ENCODE peak calls at places on chromosomes 13 and 19, in five cellular contexts. C is right atrium auricular region, R is uterus, W is keratinocyte, L is epithelial cell of proximal tubule. S is an unnamed sample.

GRCh38 chr13:96172066-96172465 is 82.2 kb downstream of the HS6ST3 start:
- DNase-seq in R (no peak), L (no peak), W (peak; percentile 57), C (no peak), S (no peak)

GRCh38 chr13:58619396-58620113 is 988.0 kb downstream of the PCDH17 start:
- DNase-seq in L (no peak), R (no peak), C (no peak), W (no peak), S (no peak)

GRCh38 chr19:19860756-19861390 is 4.8 kb upstream of the ZNF253 start:
- DNase-seq in C (no peak), R (no peak), W (no peak), L (no peak), S (no peak)

GRCh38 chr19:8663920-8664670 is 33.7 kb downstream of the NFILZ start:
- DNase-seq in C (no peak), W (no peak), L (no peak), R (no peak), S (no peak)

GRCh38 chr19:4233282-4233853 is 4.0 kb downstream of the EBI3 start:
- DNase-seq in R (no peak), L (no peak), W (no peak), C (no peak), S (no peak)

GRCh38 chr19:35959040-35959967 is 23.1 kb downstream of the LRFN3 start:
- DNase-seq in W (no peak), R (no peak), L (no peak), C (no peak), S (no peak)

GRCh38 chr19:29702161-29702957 is 12.7 kb downstream of the C19orf12 start:
- DNase-seq in L (no peak), W (no peak), R (no peak), C (no peak), S (no peak)

GRCh38 chr19:33373701-33374405 is at the start of gene CEBPG:
- DNase-seq in C (no peak), W (no peak), L (no peak), R (peak; percentile 48), S (no peak)

GRCh38 chr19:18649371-18650047 is 12.7 kb downstream of the KLHL26 start:
- DNase-seq in L (no peak), C (peak; percentile 83), R (peak; percentile 66), W (no peak), S (no peak)

GRCh38 chr13:110352735-110353134 is 45.7 kb downstream of the COL4A2 start:
- DNase-seq in L (no peak), W (no peak), C (no peak), R (no peak), S (no peak)

GRCh38 chr13:75395056-75395455 is 86.9 kb downstream of the TBC1D4 start:
- DNase-seq in R (no peak), C (no peak), L (no peak), W (no peak), S (no peak)

DNA sequence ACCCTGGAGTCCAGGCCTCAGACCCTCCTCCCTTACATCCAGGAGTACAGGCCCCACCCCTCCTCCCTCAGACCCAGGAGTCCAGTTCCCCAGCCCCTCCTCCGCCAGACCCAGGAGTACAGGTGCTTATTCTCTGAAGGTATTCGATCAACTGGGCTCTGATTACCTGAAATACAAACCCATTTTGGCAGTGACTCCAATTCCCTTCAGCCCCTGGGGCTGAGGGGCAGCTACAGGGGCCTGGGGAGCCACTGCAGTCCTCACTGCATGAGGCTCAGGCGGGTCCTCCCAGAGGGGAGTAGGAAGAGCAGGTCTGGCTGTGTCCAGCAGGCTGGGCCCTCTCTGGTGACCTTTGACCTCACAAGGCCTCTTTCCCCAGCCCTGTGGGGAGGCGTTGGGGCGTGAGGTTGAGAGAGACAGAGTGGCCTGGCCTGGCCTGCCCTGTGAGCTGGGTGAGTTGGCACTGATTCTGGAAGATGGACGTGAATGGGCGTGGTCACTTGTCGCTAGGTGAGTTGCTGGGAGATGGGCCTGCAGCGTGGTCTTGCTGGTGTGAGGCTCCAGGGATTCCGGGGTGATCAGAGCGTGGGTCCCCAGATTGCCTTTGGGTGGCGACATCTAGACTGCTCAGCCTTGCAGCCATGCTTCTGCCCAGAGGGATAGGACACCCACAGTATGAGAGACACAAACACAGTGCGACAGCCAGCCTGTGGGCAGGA is 3.1 kb downstream of the BCAT2 start:
- DNase-seq in C (no peak), W (no peak), R (no peak), L (no peak), S (no peak)
- TF ChIP-seq CTCF in C (no peak), W (no peak), R (no peak), L (no peak), S (no peak)

GRCh38 chr19:2722541-2723344 is 1.6 kb upstream of the DIRAS1 start:
- DNase-seq in W (no peak), R (peak; percentile 86), C (peak; percentile 70), L (no peak), S (no peak)

GRCh38 chr19:2719232-2719735 is 1.9 kb downstream of the DIRAS1 start:
- DNase-seq in L (no peak), R (no peak), W (no peak), C (no peak), S (no peak)

GRCh38 chr19:2719910-2720776 is 1.0 kb downstream of the DIRAS1 start:
- DNase-seq in L (no peak), C (no peak), W (no peak), R (no peak), S (no peak)

GRCh38 chr19:2721570-2722540 is 683 bp upstream of the DIRAS1 start:
- DNase-seq in C (no peak), L (no peak), R (no peak), W (no peak), S (no peak)

DNA sequence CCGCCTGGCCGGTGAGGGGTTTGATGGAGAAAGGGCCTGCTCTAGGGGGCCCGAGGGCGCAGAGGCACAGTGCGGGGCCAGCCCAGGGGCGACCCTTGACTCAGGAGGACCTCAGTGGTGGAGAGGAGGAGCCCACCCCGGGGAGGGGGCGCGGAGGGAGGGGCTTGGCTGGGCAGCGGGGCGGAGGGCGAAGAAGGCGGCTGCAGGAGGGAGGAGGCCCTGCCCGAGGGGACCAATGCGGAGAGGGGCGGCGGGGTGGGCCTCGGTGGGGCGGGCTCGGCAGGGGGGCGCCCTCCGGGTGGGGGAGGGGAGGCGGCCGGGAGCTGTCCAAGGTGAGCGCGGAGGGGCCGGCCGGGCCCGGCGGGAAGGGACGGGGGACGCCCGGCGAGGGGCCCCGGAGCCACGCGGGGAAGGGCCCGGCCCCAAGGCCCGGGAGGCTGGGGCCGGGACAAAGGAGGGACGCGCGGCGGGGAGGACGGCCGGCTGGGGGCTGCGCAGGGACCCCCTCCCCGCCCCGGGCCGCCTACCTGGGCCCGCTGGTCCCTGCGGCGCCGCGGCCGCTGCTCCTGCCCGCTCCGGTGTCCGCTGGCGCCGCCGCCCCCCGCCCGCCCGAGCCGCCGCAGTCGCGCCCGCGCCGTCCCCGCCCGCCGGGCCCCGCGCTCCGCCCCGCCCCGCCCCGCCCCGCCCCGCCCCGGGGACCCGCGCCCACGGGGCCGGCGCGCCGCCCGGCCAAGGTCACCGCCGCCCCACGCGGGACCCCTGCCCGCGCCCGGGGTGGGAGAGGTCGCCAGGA is at the start of gene DIRAS1:
- DNase-seq in C (no peak), L (no peak), W (no peak), R (no peak), S (no peak)
- H3K4me3 ChIP-seq in C (peak within 1 kb of the TSS; percentile 59), L (peak within 1 kb of the TSS; percentile 22), W (no peak within 1 kb of the TSS), R (peak within 1 kb of the TSS; percentile 53), S (peak within 1 kb of the TSS; percentile 33)

DNA sequence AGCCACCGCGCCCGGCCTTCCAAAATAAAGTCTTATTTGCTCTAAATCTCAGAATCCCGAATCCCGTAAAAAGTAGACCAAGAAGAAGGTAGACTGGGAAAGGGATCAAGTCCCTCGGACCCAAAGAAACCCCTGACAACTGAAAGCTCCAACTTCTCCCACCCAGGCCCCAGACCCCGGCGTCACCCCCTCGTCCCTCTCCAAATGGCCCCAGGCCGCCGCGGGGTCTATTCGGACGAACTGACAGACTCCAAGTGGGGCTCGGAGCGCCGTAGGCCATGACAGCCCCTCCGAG is 451 bp downstream of the DDX39A start:
- DNase-seq in L (no peak), R (no peak), C (no peak), W (no peak), S (no peak)
- TF ChIP-seq CTCF in L (no peak), R (no peak), C (no peak), W (no peak), S (no peak)

DNA sequence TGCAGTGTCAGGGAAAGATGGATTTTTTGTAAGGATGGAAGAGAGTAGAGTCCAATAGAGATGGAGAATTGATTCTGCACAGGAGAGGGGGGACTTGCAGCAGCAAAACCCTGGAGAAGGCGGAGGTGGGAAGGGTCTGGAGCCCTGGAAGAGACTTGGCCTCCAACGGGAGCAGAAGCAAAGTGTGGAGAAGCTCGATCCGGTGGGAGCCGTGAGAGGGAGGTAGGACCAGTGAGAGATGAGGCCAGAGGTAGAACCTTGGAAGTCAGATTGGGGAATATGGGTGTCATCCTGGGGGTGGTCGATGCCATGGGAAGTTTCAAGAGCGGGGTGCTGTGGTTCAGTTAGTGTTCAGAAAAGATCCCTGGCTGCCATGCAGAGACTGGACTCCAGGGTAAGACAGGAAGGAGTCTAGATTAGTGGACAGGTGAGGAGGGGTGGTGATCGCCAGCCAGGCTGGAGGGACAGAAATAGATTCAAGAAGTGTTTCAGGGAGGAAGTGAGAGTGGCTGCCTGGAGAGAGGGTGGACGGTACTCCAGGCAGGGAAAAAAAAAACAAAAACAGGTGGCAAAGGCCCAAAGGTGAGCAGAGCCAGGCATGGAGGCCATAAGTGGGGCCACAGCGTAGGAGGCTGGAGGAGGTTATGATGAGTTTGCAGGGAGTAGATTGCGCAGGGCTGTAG is 2.6 kb downstream of the PPP5C start:
- DNase-seq in W (no peak), L (no peak), R (no peak), C (no peak), S (no peak)
- H3K4me3 ChIP-seq in W (no peak overlapping the region), L (no peak overlapping the region), R (no peak overlapping the region), C (no peak overlapping the region), S (peak overlapping the region; percentile 23)

DNA sequence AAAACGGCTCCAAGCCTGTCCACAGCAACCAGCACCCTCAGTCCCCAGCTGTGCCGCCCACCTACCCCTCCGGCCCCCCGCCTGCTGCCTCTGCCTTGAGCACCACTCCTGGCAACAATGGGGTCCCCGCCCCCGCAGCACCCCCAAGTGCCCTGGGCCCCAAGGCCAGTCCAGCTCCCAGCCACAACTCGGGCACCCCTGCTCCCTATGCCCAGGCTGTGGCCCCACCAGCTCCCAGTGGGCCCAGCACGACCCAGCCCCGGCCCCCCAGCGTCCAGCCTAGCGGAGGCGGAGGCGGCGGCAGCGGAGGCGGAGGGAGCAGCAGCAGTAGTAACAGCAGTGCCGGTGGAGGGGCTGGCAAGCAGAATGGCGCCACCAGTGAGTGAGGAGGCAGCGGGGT is 10.6 kb downstream of the CNOT3 start:
- DNase-seq in C (no peak), L (no peak), W (no peak), R (no peak), S (no peak)
- TF ChIP-seq CTCF in C (no peak), L (no peak), W (no peak), R (no peak), S (no peak)

DNA sequence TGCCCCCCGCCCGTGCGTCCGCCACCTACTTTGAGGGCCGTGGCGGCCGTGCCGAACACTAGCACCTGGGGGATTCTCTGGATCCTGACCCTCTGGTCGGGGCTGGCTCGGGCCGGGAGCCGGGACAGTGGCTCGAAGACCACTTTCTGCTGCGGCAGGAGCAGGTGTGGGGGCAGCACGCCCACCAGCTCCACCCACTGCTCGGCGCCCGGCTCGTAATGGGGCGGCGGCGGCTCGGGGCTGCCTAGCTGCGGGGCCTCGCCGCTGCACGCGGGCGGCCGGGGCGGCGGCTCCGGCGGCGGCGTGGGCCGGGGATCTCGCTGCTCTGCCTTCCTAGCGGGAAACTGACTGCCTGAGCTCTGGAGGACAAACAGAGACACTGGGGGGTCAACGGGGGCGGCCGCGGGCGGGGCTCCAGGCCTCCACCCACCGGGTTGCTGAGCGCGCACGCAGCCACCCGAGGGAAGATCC is 26.4 kb downstream of the DCAF15 start:
- DNase-seq in R (no peak), C (no peak), L (no peak), W (no peak), S (no peak)
- H3K4me3 ChIP-seq in R (peak overlapping the region; percentile 53), C (peak overlapping the region; percentile 64), L (no peak overlapping the region), W (no peak overlapping the region), S (no peak overlapping the region)